ENCODE peak calls at places on chromosome 21, in six cellular contexts. N, R, Y, G, F and J are unnamed samples.

GRCh38 chr21:42411197-42411869 is 7.6 kb downstream of the UBASH3A start:
- DNase-seq in N (no peak), R (no peak), Y (no peak), G (no peak), F (no peak), J (no peak)

GRCh38 chr21:22438428-22439086 is 1440.3 kb downstream of the NCAM2 start:
- DNase-seq in N (no peak), R (no peak), Y (no peak), G (no peak), F (no peak), J (no peak)

GRCh38 chr21:21740207-21740606 is 742.0 kb downstream of the NCAM2 start:
- DNase-seq in N (no peak), R (no peak), Y (no peak), G (no peak), F (no peak), J (no peak)

GRCh38 chr21:42411891-42412635 is 8.4 kb downstream of the UBASH3A start:
- DNase-seq in N (no peak), R (no peak), Y (no peak), G (no peak), F (peak; percentile 5), J (no peak)

GRCh38 chr21:36079671-36080070 is 9.8 kb downstream of the CBR1 start:
- DNase-seq in N (no peak), R (no peak), Y (no peak), G (no peak), F (no peak), J (no peak)

GRCh38 chr21:15893902-15894301 is 164.1 kb downstream of the USP25 start:
- DNase-seq in N (no peak), R (no peak), Y (no peak), G (no peak), F (no peak), J (no peak)

GRCh38 chr21:33205476-33205875 is 24.3 kb upstream of the IFNAR2 start:
- DNase-seq in N (no peak), R (no peak), Y (no peak), G (no peak), F (no peak), J (no peak)

GRCh38 chr21:41398251-41398650 is 27.8 kb upstream of the MX1 start:
- DNase-seq in N (no peak), R (no peak), Y (no peak), G (no peak), F (no peak), J (no peak)

GRCh38 chr21:44817506-44817880 is 369 bp downstream of the SUMO3 start:
- DNase-seq in N (peak; percentile 96), R (peak; percentile 91), Y (peak; percentile 98), G (peak; percentile 93), F (peak; percentile 87), J (peak; percentile 92)

GRCh38 chr21:32560896-32561295 is 24.4 kb downstream of the TCP10L start:
- DNase-seq in N (no peak), R (no peak), Y (no peak), G (no peak), F (no peak), J (no peak)

GRCh38 chr21:42672699-42673458 is 19.5 kb downstream of the PDE9A start:
- DNase-seq in N (no peak), R (no peak), Y (no peak), G (no peak), F (peak; percentile 34), J (no peak)

GRCh38 chr21:45537746-45538291 is 4.4 kb downstream of the SLC19A1 start:
- DNase-seq in N (peak; percentile 29), R (peak; percentile 6), Y (peak; percentile 71), G (peak; percentile 36), F (no peak), J (no peak)

GRCh38 chr21:15494481-15494880 is 235.3 kb upstream of the USP25 start:
- DNase-seq in N (no peak), R (no peak), Y (no peak), G (no peak), F (no peak), J (no peak)

GRCh38 chr21:45818904-45819285 is 162.7 kb upstream of the COL6A1 start:
- DNase-seq in N (no peak), R (no peak), Y (no peak), G (no peak), F (peak; percentile 91), J (no peak)

GRCh38 chr21:29499734-29500343 is 201.1 kb downstream of the BACH1 start:
- DNase-seq in N (peak; percentile 78), R (no peak), Y (no peak), G (no peak), F (peak; percentile 26), J (no peak)

GRCh38 chr21:45560106-45561021 is 18.1 kb upstream of the SLC19A1 start:
- DNase-seq in N (peak; percentile 42), R (no peak), Y (peak; percentile 61), G (peak; percentile 58), F (no peak), J (peak; percentile 45)

GRCh38 chr21:15534450-15534886 is 195.3 kb upstream of the USP25 start:
- DNase-seq in N (no peak), R (no peak), Y (no peak), G (no peak), F (no peak), J (no peak)

GRCh38 chr21:44866780-44867179 is 6.7 kb downstream of the PTTG1IP start:
- DNase-seq in N (no peak), R (no peak), Y (peak; percentile 12), G (no peak), F (peak; percentile 84), J (no peak)

GRCh38 chr21:25424045-25424444 is 183.2 kb downstream of the MRPL39 start:
- DNase-seq in N (no peak), R (no peak), Y (no peak), G (no peak), F (no peak), J (no peak)

GRCh38 chr21:16116067-16116466 is 386.3 kb downstream of the USP25 start:
- DNase-seq in N (no peak), R (no peak), Y (no peak), G (no peak), F (no peak), J (no peak)

GRCh38 chr21:32597205-32597604 is 11.9 kb upstream of the TCP10L start:
- DNase-seq in N (no peak), R (peak; percentile 18), Y (no peak), G (no peak), F (peak; percentile 73), J (no peak)

GRCh38 chr21:27564684-27565280 is 597.9 kb upstream of the ADAMTS5 start:
- DNase-seq in N (no peak), R (peak; percentile 17), Y (no peak), G (no peak), F (peak; percentile 68), J (no peak)

GRCh38 chr21:33109574-33110339 is 39.8 kb downstream of the OLIG1 start:
- DNase-seq in N (peak; percentile 75), R (no peak), Y (peak; percentile 80), G (no peak), F (no peak), J (no peak)

DNA sequence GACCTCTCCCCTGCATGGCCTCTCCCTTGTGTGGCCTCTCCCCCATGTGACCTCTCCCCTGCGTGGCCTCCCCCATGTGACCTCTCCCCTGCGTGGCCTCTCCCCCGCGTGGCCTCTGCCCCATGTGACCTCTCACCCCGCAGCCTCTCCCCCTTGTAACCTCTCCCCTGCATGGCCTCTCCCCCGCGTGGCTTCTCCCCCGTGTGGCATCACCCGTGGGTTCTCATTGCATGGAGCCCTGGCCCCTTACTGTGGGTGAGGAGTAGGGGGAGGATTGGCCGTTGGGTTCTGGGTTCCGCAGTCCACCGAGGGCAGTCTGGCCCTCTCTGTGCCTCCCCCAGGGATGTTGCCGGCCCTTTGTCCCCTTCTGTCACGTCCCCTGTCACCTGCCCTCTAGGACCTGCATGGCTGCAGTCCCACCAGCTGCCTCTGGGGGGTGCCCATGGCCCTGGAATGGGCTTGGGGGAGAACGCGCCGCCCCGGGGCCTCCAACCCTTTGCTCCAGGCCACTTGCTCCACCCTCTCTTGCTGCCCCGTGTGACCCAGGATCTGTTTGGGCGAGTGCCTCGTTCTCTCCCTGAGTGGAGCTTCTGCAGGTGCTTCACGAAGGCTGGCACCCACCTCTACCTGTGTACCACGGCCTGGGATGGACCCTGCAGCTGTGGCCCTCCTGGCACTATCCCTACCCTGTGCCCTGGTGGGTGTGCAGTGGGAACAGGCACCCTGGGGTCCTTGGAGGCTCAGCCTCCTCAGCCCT is 21.3 kb downstream of the RRP1 start:
- DNase-seq in N (peak; percentile 100), R (peak; percentile 88), Y (peak; percentile 96), G (peak; percentile 93), F (peak; percentile 57), J (no peak)
- TF ChIP-seq CTCF in N (peak; percentile 97), R (peak; percentile 97), Y (peak; percentile 98), G (peak; percentile 91), F (peak; percentile 98), J (peak; percentile 81)

GRCh38 chr21:39350094-39351006 is 1.5 kb upstream of the HMGN1 start:
- DNase-seq in N (no peak), R (no peak), Y (no peak), G (no peak), F (no peak), J (no peak)
- TF ChIP-seq CTCF in N (no peak), R (no peak), Y (no peak), G (peak; percentile 49), F (no peak), J (no peak)

DNA sequence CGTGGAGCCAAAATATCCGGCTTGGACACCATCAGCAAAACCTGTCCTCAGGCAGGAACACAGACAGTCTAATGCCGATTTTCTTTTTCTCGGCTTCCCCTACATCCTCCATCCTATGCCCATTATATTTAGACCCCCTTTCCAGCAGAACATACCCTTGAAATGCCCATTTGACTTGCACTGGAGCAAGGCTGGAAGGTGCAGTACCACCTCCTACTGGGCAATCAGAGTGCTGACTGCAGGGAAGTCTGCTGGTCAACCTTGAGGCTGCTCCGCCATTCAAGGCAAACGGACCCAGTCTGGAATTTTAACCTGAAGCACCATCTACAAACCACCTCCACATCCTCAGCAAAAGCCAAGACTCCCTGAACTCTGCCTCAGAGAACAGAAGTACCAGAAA is 79.5 kb downstream of the TIAM1 start:
- DNase-seq in N (no peak), R (no peak), Y (no peak), G (no peak), F (no peak), J (no peak)
- TF ChIP-seq CTCF in N (peak; percentile 41), R (no peak), Y (no peak), G (no peak), F (no peak), J (no peak)

GRCh38 chr21:17688912-17689874 is 76.5 kb upstream of the BTG3 start:
- DNase-seq in N (peak; percentile 57), R (peak; percentile 14), Y (peak; percentile 78), G (no peak), F (peak; percentile 63), J (no peak)
- TF ChIP-seq CTCF in N (peak; percentile 18), R (no peak), Y (no peak), G (peak; percentile 58), F (peak; percentile 27), J (no peak)